ENCODE peak calls at places on chromosomes 4 and X, in ten cellular contexts. One of them, this sample, is unnamed.

GRCh38 chr4:177220376-177220775 is 89.3 kb upstream of the NEIL3 start:
- DNase-seq in stimulated activated naive CD8-positive, alpha-beta T cell treated with anti-CD3 and anti-CD28 coated beads, Interleukin-15, Interleukin-2, amounts not matched to agents 100 U/mL and 50 U/mL, for 24 hours: no peak
- DNase-seq in stimulated activated CD4-positive, alpha-beta T cell treated with anti-CD3 and anti-CD28 coated beads, Interleukin-4, amount 100 ng/mL, for 24 hours: no peak
- DNase-seq in epithelial cell of prostate: peak; percentile 2
- DNase-seq in stimulated activated CD8-positive, alpha-beta memory T cell treated with anti-CD3 and anti-CD28 coated beads, Interleukin-15, amount 100 ng/mL, for 24 hours: no peak
- DNase-seq in tibial nerve: no peak
- DNase-seq in CD8-positive, alpha-beta T cell: no peak
- DNase-seq in lower lobe of right lung: no peak
- DNase-seq in Calu3: no peak
- DNase-seq in occipital lobe: no peak
- DNase-seq in this sample: no peak

GRCh38 chr4:87657525-87657924 is 7.4 kb downstream of the DMP1 start:
- DNase-seq in stimulated activated naive CD8-positive, alpha-beta T cell treated with anti-CD3 and anti-CD28 coated beads, Interleukin-15, Interleukin-2, amounts not matched to agents 100 U/mL and 50 U/mL, for 24 hours: no peak
- DNase-seq in stimulated activated CD4-positive, alpha-beta T cell treated with anti-CD3 and anti-CD28 coated beads, Interleukin-4, amount 100 ng/mL, for 24 hours: no peak
- DNase-seq in epithelial cell of prostate: no peak
- DNase-seq in stimulated activated CD8-positive, alpha-beta memory T cell treated with anti-CD3 and anti-CD28 coated beads, Interleukin-15, amount 100 ng/mL, for 24 hours: no peak
- DNase-seq in tibial nerve: no peak
- DNase-seq in CD8-positive, alpha-beta T cell: no peak
- DNase-seq in lower lobe of right lung: no peak
- DNase-seq in Calu3: no peak
- DNase-seq in occipital lobe: no peak
- DNase-seq in this sample: no peak

GRCh38 chrX:96407043-96407442 is 277.6 kb upstream of the DIAPH2 start:
- DNase-seq in stimulated activated naive CD8-positive, alpha-beta T cell treated with anti-CD3 and anti-CD28 coated beads, Interleukin-15, Interleukin-2, amounts not matched to agents 100 U/mL and 50 U/mL, for 24 hours: no peak
- DNase-seq in stimulated activated CD4-positive, alpha-beta T cell treated with anti-CD3 and anti-CD28 coated beads, Interleukin-4, amount 100 ng/mL, for 24 hours: no peak
- DNase-seq in epithelial cell of prostate: no peak
- DNase-seq in stimulated activated CD8-positive, alpha-beta memory T cell treated with anti-CD3 and anti-CD28 coated beads, Interleukin-15, amount 100 ng/mL, for 24 hours: no peak
- DNase-seq in tibial nerve: peak; percentile 13
- DNase-seq in CD8-positive, alpha-beta T cell: no peak
- DNase-seq in lower lobe of right lung: no peak
- DNase-seq in Calu3: peak; percentile 30
- DNase-seq in occipital lobe: no peak
- DNase-seq in this sample: no peak

GRCh38 chr4:93764647-93765246 is 63.8 kb upstream of the ATOH1 start:
- DNase-seq in stimulated activated naive CD8-positive, alpha-beta T cell treated with anti-CD3 and anti-CD28 coated beads, Interleukin-15, Interleukin-2, amounts not matched to agents 100 U/mL and 50 U/mL, for 24 hours: no peak
- DNase-seq in stimulated activated CD4-positive, alpha-beta T cell treated with anti-CD3 and anti-CD28 coated beads, Interleukin-4, amount 100 ng/mL, for 24 hours: no peak
- DNase-seq in epithelial cell of prostate: no peak
- DNase-seq in stimulated activated CD8-positive, alpha-beta memory T cell treated with anti-CD3 and anti-CD28 coated beads, Interleukin-15, amount 100 ng/mL, for 24 hours: no peak
- DNase-seq in tibial nerve: no peak
- DNase-seq in CD8-positive, alpha-beta T cell: no peak
- DNase-seq in lower lobe of right lung: no peak
- DNase-seq in Calu3: peak; percentile 17
- DNase-seq in occipital lobe: no peak
- DNase-seq in this sample: no peak

GRCh38 chrX:49247916-49248811 is 12.9 kb downstream of the CCDC22 start:
- DNase-seq in stimulated activated naive CD8-positive, alpha-beta T cell treated with anti-CD3 and anti-CD28 coated beads, Interleukin-15, Interleukin-2, amounts not matched to agents 100 U/mL and 50 U/mL, for 24 hours: no peak
- DNase-seq in stimulated activated CD4-positive, alpha-beta T cell treated with anti-CD3 and anti-CD28 coated beads, Interleukin-4, amount 100 ng/mL, for 24 hours: no peak
- DNase-seq in epithelial cell of prostate: no peak
- DNase-seq in stimulated activated CD8-positive, alpha-beta memory T cell treated with anti-CD3 and anti-CD28 coated beads, Interleukin-15, amount 100 ng/mL, for 24 hours: no peak
- DNase-seq in tibial nerve: no peak
- DNase-seq in CD8-positive, alpha-beta T cell: no peak
- DNase-seq in lower lobe of right lung: no peak
- DNase-seq in Calu3: no peak
- DNase-seq in occipital lobe: no peak
- DNase-seq in this sample: no peak

GRCh38 chr4:19689511-19689910 is 562.2 kb upstream of the SLIT2 start:
- DNase-seq in stimulated activated naive CD8-positive, alpha-beta T cell treated with anti-CD3 and anti-CD28 coated beads, Interleukin-15, Interleukin-2, amounts not matched to agents 100 U/mL and 50 U/mL, for 24 hours: no peak
- DNase-seq in stimulated activated CD4-positive, alpha-beta T cell treated with anti-CD3 and anti-CD28 coated beads, Interleukin-4, amount 100 ng/mL, for 24 hours: no peak
- DNase-seq in epithelial cell of prostate: no peak
- DNase-seq in stimulated activated CD8-positive, alpha-beta memory T cell treated with anti-CD3 and anti-CD28 coated beads, Interleukin-15, amount 100 ng/mL, for 24 hours: no peak
- DNase-seq in tibial nerve: no peak
- DNase-seq in CD8-positive, alpha-beta T cell: no peak
- DNase-seq in lower lobe of right lung: no peak
- DNase-seq in Calu3: no peak
- DNase-seq in occipital lobe: no peak
- DNase-seq in this sample: no peak

GRCh38 chr4:165600959-165601674 is 222.3 kb downstream of the CPE start:
- DNase-seq in stimulated activated naive CD8-positive, alpha-beta T cell treated with anti-CD3 and anti-CD28 coated beads, Interleukin-15, Interleukin-2, amounts not matched to agents 100 U/mL and 50 U/mL, for 24 hours: no peak
- DNase-seq in stimulated activated CD4-positive, alpha-beta T cell treated with anti-CD3 and anti-CD28 coated beads, Interleukin-4, amount 100 ng/mL, for 24 hours: no peak
- DNase-seq in epithelial cell of prostate: no peak
- DNase-seq in stimulated activated CD8-positive, alpha-beta memory T cell treated with anti-CD3 and anti-CD28 coated beads, Interleukin-15, amount 100 ng/mL, for 24 hours: no peak
- DNase-seq in tibial nerve: no peak
- DNase-seq in CD8-positive, alpha-beta T cell: no peak
- DNase-seq in lower lobe of right lung: no peak
- DNase-seq in Calu3: no peak
- DNase-seq in occipital lobe: no peak
- DNase-seq in this sample: no peak

GRCh38 chr4:38500433-38500832 is 163.6 kb upstream of the KLF3 start:
- DNase-seq in stimulated activated naive CD8-positive, alpha-beta T cell treated with anti-CD3 and anti-CD28 coated beads, Interleukin-15, Interleukin-2, amounts not matched to agents 100 U/mL and 50 U/mL, for 24 hours: no peak
- DNase-seq in stimulated activated CD4-positive, alpha-beta T cell treated with anti-CD3 and anti-CD28 coated beads, Interleukin-4, amount 100 ng/mL, for 24 hours: no peak
- DNase-seq in epithelial cell of prostate: no peak
- DNase-seq in stimulated activated CD8-positive, alpha-beta memory T cell treated with anti-CD3 and anti-CD28 coated beads, Interleukin-15, amount 100 ng/mL, for 24 hours: no peak
- DNase-seq in tibial nerve: no peak
- DNase-seq in CD8-positive, alpha-beta T cell: no peak
- DNase-seq in lower lobe of right lung: no peak
- DNase-seq in Calu3: no peak
- DNase-seq in occipital lobe: no peak
- DNase-seq in this sample: no peak

GRCh38 chr4:19678763-19679162 is 572.9 kb upstream of the SLIT2 start:
- DNase-seq in stimulated activated naive CD8-positive, alpha-beta T cell treated with anti-CD3 and anti-CD28 coated beads, Interleukin-15, Interleukin-2, amounts not matched to agents 100 U/mL and 50 U/mL, for 24 hours: no peak
- DNase-seq in stimulated activated CD4-positive, alpha-beta T cell treated with anti-CD3 and anti-CD28 coated beads, Interleukin-4, amount 100 ng/mL, for 24 hours: no peak
- DNase-seq in epithelial cell of prostate: no peak
- DNase-seq in stimulated activated CD8-positive, alpha-beta memory T cell treated with anti-CD3 and anti-CD28 coated beads, Interleukin-15, amount 100 ng/mL, for 24 hours: no peak
- DNase-seq in tibial nerve: no peak
- DNase-seq in CD8-positive, alpha-beta T cell: no peak
- DNase-seq in lower lobe of right lung: no peak
- DNase-seq in Calu3: no peak
- DNase-seq in occipital lobe: no peak
- DNase-seq in this sample: no peak

GRCh38 chrX:39875834-39876625 is 221.7 kb downstream of the BCOR start:
- DNase-seq in stimulated activated naive CD8-positive, alpha-beta T cell treated with anti-CD3 and anti-CD28 coated beads, Interleukin-15, Interleukin-2, amounts not matched to agents 100 U/mL and 50 U/mL, for 24 hours: no peak
- DNase-seq in stimulated activated CD4-positive, alpha-beta T cell treated with anti-CD3 and anti-CD28 coated beads, Interleukin-4, amount 100 ng/mL, for 24 hours: no peak
- DNase-seq in epithelial cell of prostate: no peak
- DNase-seq in stimulated activated CD8-positive, alpha-beta memory T cell treated with anti-CD3 and anti-CD28 coated beads, Interleukin-15, amount 100 ng/mL, for 24 hours: no peak
- DNase-seq in tibial nerve: no peak
- DNase-seq in CD8-positive, alpha-beta T cell: no peak
- DNase-seq in lower lobe of right lung: no peak
- DNase-seq in Calu3: no peak
- DNase-seq in occipital lobe: no peak
- DNase-seq in this sample: no peak

GRCh38 chrX:41412261-41413167 is 34.6 kb upstream of the NYX start:
- DNase-seq in stimulated activated naive CD8-positive, alpha-beta T cell treated with anti-CD3 and anti-CD28 coated beads, Interleukin-15, Interleukin-2, amounts not matched to agents 100 U/mL and 50 U/mL, for 24 hours: no peak
- DNase-seq in stimulated activated CD4-positive, alpha-beta T cell treated with anti-CD3 and anti-CD28 coated beads, Interleukin-4, amount 100 ng/mL, for 24 hours: no peak
- DNase-seq in epithelial cell of prostate: no peak
- DNase-seq in stimulated activated CD8-positive, alpha-beta memory T cell treated with anti-CD3 and anti-CD28 coated beads, Interleukin-15, amount 100 ng/mL, for 24 hours: no peak
- DNase-seq in tibial nerve: no peak
- DNase-seq in CD8-positive, alpha-beta T cell: no peak
- DNase-seq in lower lobe of right lung: peak; percentile 47
- DNase-seq in Calu3: peak; percentile 3
- DNase-seq in occipital lobe: no peak
- DNase-seq in this sample: no peak

GRCh38 chrX:150152036-150152435 is 211.1 kb upstream of the MAMLD1 start:
- DNase-seq in stimulated activated naive CD8-positive, alpha-beta T cell treated with anti-CD3 and anti-CD28 coated beads, Interleukin-15, Interleukin-2, amounts not matched to agents 100 U/mL and 50 U/mL, for 24 hours: no peak
- DNase-seq in stimulated activated CD4-positive, alpha-beta T cell treated with anti-CD3 and anti-CD28 coated beads, Interleukin-4, amount 100 ng/mL, for 24 hours: no peak
- DNase-seq in epithelial cell of prostate: no peak
- DNase-seq in stimulated activated CD8-positive, alpha-beta memory T cell treated with anti-CD3 and anti-CD28 coated beads, Interleukin-15, amount 100 ng/mL, for 24 hours: no peak
- DNase-seq in tibial nerve: no peak
- DNase-seq in CD8-positive, alpha-beta T cell: no peak
- DNase-seq in lower lobe of right lung: no peak
- DNase-seq in Calu3: no peak
- DNase-seq in occipital lobe: no peak
- DNase-seq in this sample: no peak

GRCh38 chrX:68719904-68720614 is 72.6 kb downstream of the STARD8 start:
- DNase-seq in stimulated activated naive CD8-positive, alpha-beta T cell treated with anti-CD3 and anti-CD28 coated beads, Interleukin-15, Interleukin-2, amounts not matched to agents 100 U/mL and 50 U/mL, for 24 hours: no peak
- DNase-seq in stimulated activated CD4-positive, alpha-beta T cell treated with anti-CD3 and anti-CD28 coated beads, Interleukin-4, amount 100 ng/mL, for 24 hours: no peak
- DNase-seq in epithelial cell of prostate: no peak
- DNase-seq in stimulated activated CD8-positive, alpha-beta memory T cell treated with anti-CD3 and anti-CD28 coated beads, Interleukin-15, amount 100 ng/mL, for 24 hours: no peak
- DNase-seq in tibial nerve: no peak
- DNase-seq in CD8-positive, alpha-beta T cell: no peak
- DNase-seq in lower lobe of right lung: no peak
- DNase-seq in Calu3: no peak
- DNase-seq in occipital lobe: no peak
- DNase-seq in this sample: no peak

GRCh38 chrX:116694046-116694445 is 231.3 kb upstream of the CT83 start:
- DNase-seq in stimulated activated naive CD8-positive, alpha-beta T cell treated with anti-CD3 and anti-CD28 coated beads, Interleukin-15, Interleukin-2, amounts not matched to agents 100 U/mL and 50 U/mL, for 24 hours: no peak
- DNase-seq in stimulated activated CD4-positive, alpha-beta T cell treated with anti-CD3 and anti-CD28 coated beads, Interleukin-4, amount 100 ng/mL, for 24 hours: no peak
- DNase-seq in epithelial cell of prostate: no peak
- DNase-seq in stimulated activated CD8-positive, alpha-beta memory T cell treated with anti-CD3 and anti-CD28 coated beads, Interleukin-15, amount 100 ng/mL, for 24 hours: no peak
- DNase-seq in tibial nerve: no peak
- DNase-seq in CD8-positive, alpha-beta T cell: no peak
- DNase-seq in lower lobe of right lung: no peak
- DNase-seq in Calu3: no peak
- DNase-seq in occipital lobe: no peak
- DNase-seq in this sample: no peak

GRCh38 chr4:172995704-172996103 is 172.9 kb upstream of the GALNT7 start:
- DNase-seq in stimulated activated naive CD8-positive, alpha-beta T cell treated with anti-CD3 and anti-CD28 coated beads, Interleukin-15, Interleukin-2, amounts not matched to agents 100 U/mL and 50 U/mL, for 24 hours: no peak
- DNase-seq in stimulated activated CD4-positive, alpha-beta T cell treated with anti-CD3 and anti-CD28 coated beads, Interleukin-4, amount 100 ng/mL, for 24 hours: no peak
- DNase-seq in epithelial cell of prostate: no peak
- DNase-seq in stimulated activated CD8-positive, alpha-beta memory T cell treated with anti-CD3 and anti-CD28 coated beads, Interleukin-15, amount 100 ng/mL, for 24 hours: no peak
- DNase-seq in tibial nerve: no peak
- DNase-seq in CD8-positive, alpha-beta T cell: no peak
- DNase-seq in lower lobe of right lung: no peak
- DNase-seq in Calu3: no peak
- DNase-seq in occipital lobe: no peak
- DNase-seq in this sample: no peak

GRCh38 chrX:17597836-17598434 is 139.4 kb upstream of the SCML1 start:
- DNase-seq in stimulated activated naive CD8-positive, alpha-beta T cell treated with anti-CD3 and anti-CD28 coated beads, Interleukin-15, Interleukin-2, amounts not matched to agents 100 U/mL and 50 U/mL, for 24 hours: no peak
- DNase-seq in stimulated activated CD4-positive, alpha-beta T cell treated with anti-CD3 and anti-CD28 coated beads, Interleukin-4, amount 100 ng/mL, for 24 hours: no peak
- DNase-seq in epithelial cell of prostate: no peak
- DNase-seq in stimulated activated CD8-positive, alpha-beta memory T cell treated with anti-CD3 and anti-CD28 coated beads, Interleukin-15, amount 100 ng/mL, for 24 hours: no peak
- DNase-seq in tibial nerve: peak; percentile 66
- DNase-seq in CD8-positive, alpha-beta T cell: no peak
- DNase-seq in lower lobe of right lung: peak; percentile 64
- DNase-seq in Calu3: peak; percentile 48
- DNase-seq in occipital lobe: no peak
- DNase-seq in this sample: no peak

GRCh38 chrX:108225456-108225730 is 133.8 kb downstream of the ATG4A start:
- DNase-seq in stimulated activated naive CD8-positive, alpha-beta T cell treated with anti-CD3 and anti-CD28 coated beads, Interleukin-15, Interleukin-2, amounts not matched to agents 100 U/mL and 50 U/mL, for 24 hours: no peak
- DNase-seq in stimulated activated CD4-positive, alpha-beta T cell treated with anti-CD3 and anti-CD28 coated beads, Interleukin-4, amount 100 ng/mL, for 24 hours: no peak
- DNase-seq in epithelial cell of prostate: no peak
- DNase-seq in stimulated activated CD8-positive, alpha-beta memory T cell treated with anti-CD3 and anti-CD28 coated beads, Interleukin-15, amount 100 ng/mL, for 24 hours: no peak
- DNase-seq in tibial nerve: no peak
- DNase-seq in CD8-positive, alpha-beta T cell: no peak
- DNase-seq in lower lobe of right lung: no peak
- DNase-seq in Calu3: no peak
- DNase-seq in occipital lobe: no peak
- DNase-seq in this sample: no peak

GRCh38 chr4:189022441-189023035 is 883.3 kb downstream of the TRIML1 start:
- DNase-seq in stimulated activated naive CD8-positive, alpha-beta T cell treated with anti-CD3 and anti-CD28 coated beads, Interleukin-15, Interleukin-2, amounts not matched to agents 100 U/mL and 50 U/mL, for 24 hours: no peak
- DNase-seq in stimulated activated CD4-positive, alpha-beta T cell treated with anti-CD3 and anti-CD28 coated beads, Interleukin-4, amount 100 ng/mL, for 24 hours: no peak
- DNase-seq in epithelial cell of prostate: no peak
- DNase-seq in stimulated activated CD8-positive, alpha-beta memory T cell treated with anti-CD3 and anti-CD28 coated beads, Interleukin-15, amount 100 ng/mL, for 24 hours: no peak
- DNase-seq in tibial nerve: no peak
- DNase-seq in CD8-positive, alpha-beta T cell: no peak
- DNase-seq in lower lobe of right lung: no peak
- DNase-seq in Calu3: no peak
- DNase-seq in occipital lobe: no peak
- DNase-seq in this sample: no peak

GRCh38 chrX:4805559-4805958 is 1092.1 kb upstream of the PRKX start:
- DNase-seq in stimulated activated naive CD8-positive, alpha-beta T cell treated with anti-CD3 and anti-CD28 coated beads, Interleukin-15, Interleukin-2, amounts not matched to agents 100 U/mL and 50 U/mL, for 24 hours: no peak
- DNase-seq in stimulated activated CD4-positive, alpha-beta T cell treated with anti-CD3 and anti-CD28 coated beads, Interleukin-4, amount 100 ng/mL, for 24 hours: no peak
- DNase-seq in epithelial cell of prostate: no peak
- DNase-seq in stimulated activated CD8-positive, alpha-beta memory T cell treated with anti-CD3 and anti-CD28 coated beads, Interleukin-15, amount 100 ng/mL, for 24 hours: no peak
- DNase-seq in tibial nerve: no peak
- DNase-seq in CD8-positive, alpha-beta T cell: no peak
- DNase-seq in lower lobe of right lung: no peak
- DNase-seq in Calu3: no peak
- DNase-seq in occipital lobe: no peak
- DNase-seq in this sample: no peak

GRCh38 chr4:41362647-41363383 is 106.1 kb downstream of the UCHL1 start:
- DNase-seq in stimulated activated naive CD8-positive, alpha-beta T cell treated with anti-CD3 and anti-CD28 coated beads, Interleukin-15, Interleukin-2, amounts not matched to agents 100 U/mL and 50 U/mL, for 24 hours: no peak
- DNase-seq in stimulated activated CD4-positive, alpha-beta T cell treated with anti-CD3 and anti-CD28 coated beads, Interleukin-4, amount 100 ng/mL, for 24 hours: no peak
- DNase-seq in epithelial cell of prostate: no peak
- DNase-seq in stimulated activated CD8-positive, alpha-beta memory T cell treated with anti-CD3 and anti-CD28 coated beads, Interleukin-15, amount 100 ng/mL, for 24 hours: no peak
- DNase-seq in tibial nerve: no peak
- DNase-seq in CD8-positive, alpha-beta T cell: no peak
- DNase-seq in lower lobe of right lung: no peak
- DNase-seq in Calu3: no peak
- DNase-seq in occipital lobe: peak; percentile 9
- DNase-seq in this sample: no peak

GRCh38 chr4:98653890-98654867 is 4.2 kb downstream of the TSPAN5 start:
- DNase-seq in stimulated activated naive CD8-positive, alpha-beta T cell treated with anti-CD3 and anti-CD28 coated beads, Interleukin-15, Interleukin-2, amounts not matched to agents 100 U/mL and 50 U/mL, for 24 hours: no peak
- DNase-seq in stimulated activated CD4-positive, alpha-beta T cell treated with anti-CD3 and anti-CD28 coated beads, Interleukin-4, amount 100 ng/mL, for 24 hours: no peak
- DNase-seq in epithelial cell of prostate: no peak
- DNase-seq in stimulated activated CD8-positive, alpha-beta memory T cell treated with anti-CD3 and anti-CD28 coated beads, Interleukin-15, amount 100 ng/mL, for 24 hours: no peak
- DNase-seq in tibial nerve: no peak
- DNase-seq in CD8-positive, alpha-beta T cell: no peak
- DNase-seq in lower lobe of right lung: no peak
- DNase-seq in Calu3: no peak
- DNase-seq in occipital lobe: no peak
- DNase-seq in this sample: no peak

GRCh38 chr4:27009539-27009938 is 148.9 kb downstream of the STIM2 start:
- DNase-seq in stimulated activated naive CD8-positive, alpha-beta T cell treated with anti-CD3 and anti-CD28 coated beads, Interleukin-15, Interleukin-2, amounts not matched to agents 100 U/mL and 50 U/mL, for 24 hours: no peak
- DNase-seq in stimulated activated CD4-positive, alpha-beta T cell treated with anti-CD3 and anti-CD28 coated beads, Interleukin-4, amount 100 ng/mL, for 24 hours: no peak
- DNase-seq in epithelial cell of prostate: no peak
- DNase-seq in stimulated activated CD8-positive, alpha-beta memory T cell treated with anti-CD3 and anti-CD28 coated beads, Interleukin-15, amount 100 ng/mL, for 24 hours: no peak
- DNase-seq in tibial nerve: no peak
- DNase-seq in CD8-positive, alpha-beta T cell: no peak
- DNase-seq in lower lobe of right lung: no peak
- DNase-seq in Calu3: no peak
- DNase-seq in occipital lobe: no peak
- DNase-seq in this sample: no peak

GRCh38 chr4:129240816-129241215 is 144.9 kb downstream of the C4orf33 start:
- DNase-seq in stimulated activated naive CD8-positive, alpha-beta T cell treated with anti-CD3 and anti-CD28 coated beads, Interleukin-15, Interleukin-2, amounts not matched to agents 100 U/mL and 50 U/mL, for 24 hours: no peak
- DNase-seq in stimulated activated CD4-positive, alpha-beta T cell treated with anti-CD3 and anti-CD28 coated beads, Interleukin-4, amount 100 ng/mL, for 24 hours: no peak
- DNase-seq in epithelial cell of prostate: no peak
- DNase-seq in stimulated activated CD8-positive, alpha-beta memory T cell treated with anti-CD3 and anti-CD28 coated beads, Interleukin-15, amount 100 ng/mL, for 24 hours: no peak
- DNase-seq in tibial nerve: no peak
- DNase-seq in CD8-positive, alpha-beta T cell: no peak
- DNase-seq in lower lobe of right lung: no peak
- DNase-seq in Calu3: peak; percentile 72
- DNase-seq in occipital lobe: no peak
- DNase-seq in this sample: no peak

GRCh38 chr4:121728066-121728465 is 31.3 kb upstream of the ANXA5 start:
- DNase-seq in stimulated activated naive CD8-positive, alpha-beta T cell treated with anti-CD3 and anti-CD28 coated beads, Interleukin-15, Interleukin-2, amounts not matched to agents 100 U/mL and 50 U/mL, for 24 hours: no peak
- DNase-seq in stimulated activated CD4-positive, alpha-beta T cell treated with anti-CD3 and anti-CD28 coated beads, Interleukin-4, amount 100 ng/mL, for 24 hours: no peak
- DNase-seq in epithelial cell of prostate: no peak
- DNase-seq in stimulated activated CD8-positive, alpha-beta memory T cell treated with anti-CD3 and anti-CD28 coated beads, Interleukin-15, amount 100 ng/mL, for 24 hours: no peak
- DNase-seq in tibial nerve: no peak
- DNase-seq in CD8-positive, alpha-beta T cell: no peak
- DNase-seq in lower lobe of right lung: no peak
- DNase-seq in Calu3: no peak
- DNase-seq in occipital lobe: no peak
- DNase-seq in this sample: no peak

GRCh38 chr4:113260671-113261070 is 211.2 kb downstream of the ANK2 start:
- DNase-seq in stimulated activated naive CD8-positive, alpha-beta T cell treated with anti-CD3 and anti-CD28 coated beads, Interleukin-15, Interleukin-2, amounts not matched to agents 100 U/mL and 50 U/mL, for 24 hours: no peak
- DNase-seq in stimulated activated CD4-positive, alpha-beta T cell treated with anti-CD3 and anti-CD28 coated beads, Interleukin-4, amount 100 ng/mL, for 24 hours: no peak
- DNase-seq in epithelial cell of prostate: no peak
- DNase-seq in stimulated activated CD8-positive, alpha-beta memory T cell treated with anti-CD3 and anti-CD28 coated beads, Interleukin-15, amount 100 ng/mL, for 24 hours: no peak
- DNase-seq in tibial nerve: no peak
- DNase-seq in CD8-positive, alpha-beta T cell: no peak
- DNase-seq in lower lobe of right lung: no peak
- DNase-seq in Calu3: no peak
- DNase-seq in occipital lobe: no peak
- DNase-seq in this sample: no peak

GRCh38 chrX:13482764-13483552 is 86.4 kb upstream of the EGFL6 start:
- DNase-seq in stimulated activated naive CD8-positive, alpha-beta T cell treated with anti-CD3 and anti-CD28 coated beads, Interleukin-15, Interleukin-2, amounts not matched to agents 100 U/mL and 50 U/mL, for 24 hours: no peak
- DNase-seq in stimulated activated CD4-positive, alpha-beta T cell treated with anti-CD3 and anti-CD28 coated beads, Interleukin-4, amount 100 ng/mL, for 24 hours: no peak
- DNase-seq in epithelial cell of prostate: no peak
- DNase-seq in stimulated activated CD8-positive, alpha-beta memory T cell treated with anti-CD3 and anti-CD28 coated beads, Interleukin-15, amount 100 ng/mL, for 24 hours: no peak
- DNase-seq in tibial nerve: no peak
- DNase-seq in CD8-positive, alpha-beta T cell: no peak
- DNase-seq in lower lobe of right lung: no peak
- DNase-seq in Calu3: no peak
- DNase-seq in occipital lobe: no peak
- DNase-seq in this sample: no peak

GRCh38 chr4:19592391-19592790 is 659.3 kb upstream of the SLIT2 start:
- DNase-seq in stimulated activated naive CD8-positive, alpha-beta T cell treated with anti-CD3 and anti-CD28 coated beads, Interleukin-15, Interleukin-2, amounts not matched to agents 100 U/mL and 50 U/mL, for 24 hours: no peak
- DNase-seq in stimulated activated CD4-positive, alpha-beta T cell treated with anti-CD3 and anti-CD28 coated beads, Interleukin-4, amount 100 ng/mL, for 24 hours: no peak
- DNase-seq in epithelial cell of prostate: no peak
- DNase-seq in stimulated activated CD8-positive, alpha-beta memory T cell treated with anti-CD3 and anti-CD28 coated beads, Interleukin-15, amount 100 ng/mL, for 24 hours: no peak
- DNase-seq in tibial nerve: no peak
- DNase-seq in CD8-positive, alpha-beta T cell: no peak
- DNase-seq in lower lobe of right lung: no peak
- DNase-seq in Calu3: no peak
- DNase-seq in occipital lobe: no peak
- DNase-seq in this sample: no peak

GRCh38 chr4:140866492-140867005 is 110.4 kb upstream of the TBC1D9 start:
- DNase-seq in stimulated activated naive CD8-positive, alpha-beta T cell treated with anti-CD3 and anti-CD28 coated beads, Interleukin-15, Interleukin-2, amounts not matched to agents 100 U/mL and 50 U/mL, for 24 hours: no peak
- DNase-seq in stimulated activated CD4-positive, alpha-beta T cell treated with anti-CD3 and anti-CD28 coated beads, Interleukin-4, amount 100 ng/mL, for 24 hours: no peak
- DNase-seq in epithelial cell of prostate: no peak
- DNase-seq in stimulated activated CD8-positive, alpha-beta memory T cell treated with anti-CD3 and anti-CD28 coated beads, Interleukin-15, amount 100 ng/mL, for 24 hours: no peak
- DNase-seq in tibial nerve: no peak
- DNase-seq in CD8-positive, alpha-beta T cell: no peak
- DNase-seq in lower lobe of right lung: no peak
- DNase-seq in Calu3: no peak
- DNase-seq in occipital lobe: no peak
- DNase-seq in this sample: no peak

This sample was measured in nucleus accumbens.